ENCODE peak calls at places on chromosomes 11 and 22, in six cellular contexts. N is IMR-90, X is ovary, O is hepatocyte, I is heart right ventricle, M is GM06990. A is an unnamed sample.

GRCh38 chr11:13963949-13964770 is 1.6 kb downstream of the SPON1 start:
- DNase-seq in N (no peak), X (peak), O (peak), I (peak), M (peak), A (no peak)

GRCh38 chr11:107370390-107370789 is 87.2 kb downstream of the CWF19L2 start:
- DNase-seq in N (no peak), X (no peak), O (no peak), I (no peak), M (no peak), A (no peak)

GRCh38 chr11:104968365-104968855 is at the start of gene CASP4:
- DNase-seq in N (peak), X (no peak), O (peak), I (no peak), M (peak), A (peak)

GRCh38 chr11:109859325-109859724 is 233.9 kb upstream of the ZC3H12C start:
- DNase-seq in N (peak), X (no peak), O (no peak), I (no peak), M (no peak), A (no peak)

GRCh38 chr11:59173080-59173963 is 1.4 kb downstream of the DTX4 start:
- DNase-seq in N (peak), X (peak), O (peak), I (peak), M (no peak), A (peak)

GRCh38 chr11:33311680-33312079 is 54.5 kb downstream of the HIPK3 start:
- DNase-seq in N (no peak), X (no peak), O (no peak), I (no peak), M (no peak), A (no peak)

GRCh38 chr22:49969751-49970527 is 9.4 kb downstream of the PIM3 start:
- DNase-seq in N (no peak), X (peak), O (peak), I (peak), M (peak), A (no peak)

GRCh38 chr11:1336836-1337646 is 27.6 kb upstream of the TOLLIP start:
- DNase-seq in N (no peak), X (peak), O (peak), I (peak), M (peak), A (no peak)

GRCh38 chr11:46658259-46658658 is 40.9 kb downstream of the ATG13 start:
- DNase-seq in N (peak), X (no peak), O (no peak), I (no peak), M (no peak), A (no peak)

GRCh38 chr11:132050577-132051180 is 680.3 kb downstream of the NTM start:
- DNase-seq in N (peak), X (no peak), O (no peak), I (no peak), M (no peak), A (no peak)

GRCh38 chr11:67022961-67023956 is at the start of gene SYT12:
- DNase-seq in N (no peak), X (no peak), O (peak), I (no peak), M (no peak), A (no peak)

GRCh38 chr11:77473001-77473800 is 693 bp downstream of the PAK1 start:
- DNase-seq in N (no peak), X (peak), O (peak), I (peak), M (peak), A (peak)

GRCh38 chr22:33699176-33699575 is 221.1 kb downstream of the LARGE1 start:
- DNase-seq in N (no peak), X (no peak), O (no peak), I (no peak), M (no peak), A (no peak)

GRCh38 chr11:75815345-75815983 is 454 bp downstream of the UVRAG start:
- DNase-seq in N (peak), X (no peak), O (peak), I (peak), M (peak), A (peak)

GRCh38 chr11:71102251-71102995 is 150.0 kb downstream of the SHANK2 start:
- DNase-seq in N (no peak), X (no peak), O (no peak), I (no peak), M (no peak), A (no peak)

GRCh38 chr11:67418476-67419281 is 3.2 kb downstream of the CARNS1 start:
- DNase-seq in N (no peak), X (no peak), O (no peak), I (peak), M (no peak), A (no peak)

GRCh38 chr11:2988361-2988762 is 3.8 kb downstream of the NAP1L4 start:
- DNase-seq in N (no peak), X (no peak), O (no peak), I (no peak), M (no peak), A (no peak)
- H3K4me3 ChIP-seq in N (no peak), X (no peak), O (no peak), I (no peak), M (peak), A (no peak)

DNA sequence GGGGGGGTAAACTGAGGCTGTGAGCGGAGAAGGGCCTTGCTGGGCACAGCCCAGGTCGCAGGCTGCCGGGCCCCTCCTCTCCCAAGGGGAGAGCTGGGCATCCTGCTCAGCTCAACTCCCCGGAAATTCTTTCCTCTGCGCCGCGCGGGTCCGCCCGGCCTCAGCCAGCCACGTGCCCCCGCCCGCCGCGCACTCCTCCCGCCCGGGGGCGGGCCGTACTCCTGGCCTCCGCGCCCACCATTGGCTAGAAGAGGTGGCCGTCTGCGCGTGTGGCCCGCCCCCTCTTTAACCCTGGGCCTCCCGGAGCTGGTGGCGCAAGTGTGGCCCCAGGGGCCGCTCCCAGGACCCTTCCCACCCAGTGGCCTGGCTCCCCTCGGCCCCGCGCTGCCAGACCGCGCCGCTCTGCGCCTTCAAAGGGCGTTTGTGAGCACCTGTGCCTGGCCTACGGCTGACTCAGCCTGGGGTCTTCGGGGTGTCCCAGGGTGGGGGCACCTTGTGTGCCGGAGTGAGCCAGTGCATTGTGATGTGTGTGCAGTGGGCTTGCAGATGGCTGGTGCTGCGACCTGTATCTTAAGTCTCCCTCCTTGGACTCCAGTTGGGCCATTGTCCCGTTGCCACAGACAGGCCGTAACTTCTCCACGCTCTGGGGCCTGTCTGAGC is 2.0 kb downstream of the MRGPRF start:
- DNase-seq in N (peak), X (peak), O (peak), I (peak), M (peak), A (peak)
- H3K4me3 ChIP-seq in N (peak), X (peak), O (no peak), I (peak), M (no peak), A (no peak)

DNA sequence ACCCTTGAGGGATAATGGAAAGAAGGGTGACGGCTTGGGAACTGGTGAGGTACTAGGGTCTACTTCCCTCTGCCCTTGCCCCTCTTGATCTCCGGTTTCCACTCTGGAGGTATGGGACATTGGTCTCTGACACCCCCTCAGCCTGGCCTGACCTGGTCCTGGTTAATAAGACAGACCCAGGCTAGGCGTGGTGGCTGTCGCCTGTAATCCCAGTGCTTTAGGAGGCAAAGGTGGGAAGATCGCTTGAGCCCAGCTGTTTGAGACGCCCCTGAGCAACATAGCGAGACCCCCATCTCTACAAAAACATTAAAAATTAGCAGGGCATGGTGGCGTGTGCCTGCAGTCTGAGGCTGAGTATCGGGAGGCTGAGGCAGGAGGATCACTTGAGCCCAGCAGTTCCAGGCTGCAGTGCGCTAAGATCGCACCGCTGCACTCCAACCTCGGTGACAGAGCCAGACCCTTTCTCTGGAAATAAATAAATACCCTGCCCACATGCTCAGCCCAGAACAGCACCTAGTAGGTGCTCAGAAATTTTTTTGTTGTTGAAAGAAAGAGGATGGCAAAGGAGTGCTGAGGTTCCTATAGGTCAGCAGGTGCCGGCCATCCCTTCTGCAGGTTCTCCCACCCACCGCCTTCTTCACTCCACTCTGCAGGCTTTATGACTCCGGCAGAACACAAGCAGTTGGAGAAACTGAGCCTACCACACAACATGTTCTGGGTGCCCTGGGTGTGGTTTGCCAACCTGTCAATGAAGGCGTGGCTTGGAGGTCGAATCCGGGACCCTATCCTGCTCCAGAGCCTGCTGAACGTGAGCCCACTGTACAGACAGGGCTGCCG is 6.3 kb downstream of the BEST1 start:
- DNase-seq in N (no peak), X (no peak), O (no peak), I (no peak), M (no peak), A (peak)
- H3K4me3 ChIP-seq in N (no peak), X (peak), O (no peak), I (no peak), M (no peak), A (no peak)

GRCh38 chr11:8168485-8169257 is at the start of gene RIC3:
- DNase-seq in N (no peak), X (peak), O (peak), I (peak), M (peak), A (peak)
- H3K4me3 ChIP-seq in N (no peak), X (peak), O (peak), I (peak), M (peak), A (peak)

DNA sequence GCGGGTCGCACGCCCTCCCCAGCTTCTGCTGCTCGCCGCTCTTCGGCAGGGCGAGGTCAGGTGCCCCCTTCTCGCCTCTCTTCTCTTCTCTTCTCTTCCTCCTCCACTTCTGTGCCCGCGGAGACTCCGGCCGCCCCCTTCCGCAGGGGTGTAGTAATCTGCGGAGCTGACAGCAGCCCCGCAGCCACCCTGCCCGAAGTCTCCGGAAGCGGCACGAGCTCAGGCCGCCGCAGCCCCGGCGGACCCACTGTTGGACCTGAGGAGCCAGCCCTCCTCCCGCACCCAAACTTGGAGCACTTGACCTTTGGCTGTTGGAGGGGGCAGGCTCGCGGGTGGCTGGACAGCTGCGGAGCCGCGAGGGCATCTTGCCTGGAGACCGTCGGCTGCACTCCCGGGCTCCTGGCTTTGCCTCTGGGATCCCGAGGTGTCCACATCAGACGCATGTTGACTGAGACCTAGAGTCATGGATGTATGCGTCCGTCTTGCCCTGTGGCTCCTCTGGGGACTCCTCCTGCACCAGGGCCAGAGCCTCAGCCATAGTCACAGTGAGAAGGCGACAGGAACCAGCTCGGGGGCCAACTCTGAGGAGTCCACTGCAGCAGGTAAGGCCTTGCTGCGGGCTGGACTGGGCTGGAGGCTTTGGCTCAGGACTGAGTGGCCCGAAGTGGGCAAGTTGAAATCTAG is 486 bp downstream of the STIM1 start:
- DNase-seq in N (no peak), X (peak), O (peak), I (peak), M (peak), A (peak)
- H3K4me3 ChIP-seq in N (peak), X (peak), O (peak), I (peak), M (peak), A (peak)

GRCh38 chr11:111944139-111944538 is 7.0 kb downstream of the DIXDC1 start:
- DNase-seq in N (peak), X (no peak), O (peak), I (no peak), M (no peak), A (no peak)
- H3K4me3 ChIP-seq in N (no peak), X (no peak), O (no peak), I (no peak), M (no peak), A (no peak)

GRCh38 chr11:112221263-112221835 is 4.9 kb upstream of the PTS start:
- DNase-seq in N (no peak), X (no peak), O (no peak), I (no peak), M (no peak), A (no peak)

GRCh38 chr11:112223754-112224532 is 2.3 kb upstream of the PTS start:
- DNase-seq in N (no peak), X (no peak), O (no peak), I (no peak), M (no peak), A (no peak)

GRCh38 chr11:112222303-112222702 is 3.9 kb upstream of the PTS start:
- DNase-seq in N (no peak), X (no peak), O (no peak), I (no peak), M (no peak), A (no peak)

GRCh38 chr11:112225753-112226061 is 521 bp upstream of the PTS start:
- DNase-seq in N (peak), X (no peak), O (peak), I (no peak), M (no peak), A (no peak)

DNA sequence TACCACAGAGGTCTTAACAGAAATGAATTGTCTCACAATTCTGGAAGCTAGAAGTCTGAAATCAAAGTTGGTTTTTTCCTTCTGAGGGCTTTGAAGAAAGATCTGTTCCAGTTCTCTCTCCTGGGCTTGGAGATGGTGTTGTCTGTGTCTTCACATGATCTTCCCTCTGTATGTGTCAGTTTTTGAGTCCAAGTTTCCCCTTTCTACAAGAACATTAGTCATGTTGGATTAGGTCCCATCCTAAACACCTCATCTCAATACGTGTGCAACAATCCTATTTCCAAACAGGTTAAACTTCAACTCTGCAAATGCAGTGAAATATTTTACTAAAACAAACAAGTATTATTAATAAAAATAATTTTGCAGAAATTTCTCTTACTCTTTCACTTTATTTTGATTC is 3.1 kb upstream of the PTS start:
- DNase-seq in N (peak), X (no peak), O (no peak), I (no peak), M (no peak), A (no peak)
- H3K4me3 ChIP-seq in N (no peak), X (no peak), O (no peak), I (no peak), M (no peak), A (no peak)

GRCh38 chr11:120775986-120776682 is 247.8 kb upstream of the TBCEL start:
- DNase-seq in N (no peak), X (no peak), O (no peak), I (no peak), M (no peak), A (no peak)

GRCh38 chr11:120776683-120777010 is 247.3 kb upstream of the TBCEL start:
- DNase-seq in N (no peak), X (no peak), O (no peak), I (no peak), M (no peak), A (no peak)

GRCh38 chr11:120771551-120772060 is 252.3 kb upstream of the TBCEL start:
- DNase-seq in N (no peak), X (no peak), O (no peak), I (no peak), M (no peak), A (no peak)

GRCh38 chr11:120774591-120775386 is 249.1 kb upstream of the TBCEL start:
- DNase-seq in N (no peak), X (no peak), O (no peak), I (no peak), M (no peak), A (no peak)

DNA sequence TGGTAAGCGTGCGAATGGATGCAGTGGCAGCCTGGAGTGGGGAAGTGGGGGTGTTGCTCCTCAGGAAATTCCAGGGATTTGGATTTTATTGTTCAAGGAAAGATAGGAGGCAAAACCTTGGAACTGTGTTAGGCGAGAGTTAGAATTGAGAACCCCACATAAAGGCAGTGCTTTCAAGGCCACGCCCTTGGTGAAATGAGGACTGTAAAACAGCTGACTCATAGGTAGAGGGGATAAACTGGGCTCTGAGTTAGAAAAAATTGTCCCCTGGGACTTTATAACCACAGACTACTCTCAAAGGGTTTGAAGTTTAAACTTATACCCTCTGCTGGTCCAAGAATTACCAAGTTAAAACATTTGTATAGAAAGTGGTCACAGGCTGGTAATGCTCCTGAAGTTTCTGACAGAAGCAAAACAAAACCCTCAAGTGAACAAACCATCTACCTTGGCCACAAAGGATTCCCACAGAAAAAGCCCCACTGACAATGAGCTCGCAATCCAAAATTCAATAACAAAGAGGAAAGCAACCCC is 250.3 kb upstream of the TBCEL start:
- DNase-seq in N (no peak), X (no peak), O (peak), I (no peak), M (peak), A (peak)
- H3K4me3 ChIP-seq in N (no peak), X (no peak), O (no peak), I (no peak), M (no peak), A (no peak)

A was measured in lower leg skin.